ENCODE peak calls at places on chromosomes 2 and 18, in four cellular contexts. A, F, H and U are unnamed samples.

GRCh38 chr2:26570083-26570430 is 71.1 kb downstream of the CIB4 start:
- DNase-seq in A (no peak), F (no peak), H (no peak), U (no peak)

GRCh38 chr2:40371525-40372277 is 80.2 kb downstream of the SLC8A1 start:
- DNase-seq in A (no peak), F (no peak), H (no peak), U (no peak)

GRCh38 chr18:49029628-49030027 is 78.9 kb upstream of the SMAD7 start:
- DNase-seq in A (no peak), F (no peak), H (no peak), U (no peak)

GRCh38 chr2:74457129-74457548 is 1.1 kb upstream of the WBP1 start:
- DNase-seq in A (no peak), F (no peak), H (no peak), U (no peak)

GRCh38 chr2:234949762-234950434 is 1.9 kb upstream of the SH3BP4 start:
- DNase-seq in A (no peak), F (no peak), H (peak; percentile 1), U (no peak)

GRCh38 chr2:187475499-187476248 is 27.6 kb upstream of the CALCRL start:
- DNase-seq in A (no peak), F (peak; percentile 50), H (no peak), U (no peak)

GRCh38 chr2:8851811-8852560 is 14.6 kb upstream of the KIDINS220 start:
- DNase-seq in A (no peak), F (no peak), H (no peak), U (no peak)

GRCh38 chr2:239192975-239193374 is 207.8 kb downstream of the HDAC4 start:
- DNase-seq in A (no peak), F (no peak), H (no peak), U (no peak)

GRCh38 chr2:8452296-8452695 is 229.6 kb upstream of the ID2 start:
- DNase-seq in A (no peak), F (no peak), H (no peak), U (no peak)

GRCh38 chr2:11692966-11693521 is 23.0 kb upstream of the NTSR2 start:
- DNase-seq in A (no peak), F (peak; percentile 11), H (peak; percentile 86), U (no peak)

GRCh38 chr2:180733330-180733729 is 247.1 kb upstream of the UBE2E3 start:
- DNase-seq in A (no peak), F (no peak), H (no peak), U (no peak)

GRCh38 chr2:149537098-149537726 is 50.4 kb downstream of the MMADHC start:
- DNase-seq in A (no peak), F (no peak), H (no peak), U (no peak)

GRCh38 chr2:98847853-98848252 is 88.2 kb downstream of the CRACDL start:
- DNase-seq in A (no peak), F (no peak), H (no peak), U (no peak)

GRCh38 chr2:156471772-156472171 is 35.6 kb downstream of the GPD2 start:
- DNase-seq in A (no peak), F (no peak), H (no peak), U (no peak)

GRCh38 chr2:46487667-46488333 is 8.4 kb downstream of the TMEM247 start:
- DNase-seq in A (peak; percentile 82), F (no peak), H (no peak), U (no peak)

GRCh38 chr2:7510353-7510752 is 593.1 kb downstream of the RNF144A start:
- DNase-seq in A (no peak), F (no peak), H (peak; percentile 7), U (no peak)